ENCODE peak calls at places on chromosome 15, in seven cellular contexts. I, X, M, Z, K, F and Y are unnamed samples.

GRCh38 chr15:75817151-75817935 is 25.9 kb upstream of the UBE2Q2 start:
- DNase-seq in I (no peak), X (no peak), M (peak; percentile 18), Z (no peak), K (no peak), F (no peak), Y (peak; percentile 8)

GRCh38 chr15:43081283-43081682 is 24.6 kb downstream of the UBR1 start:
- DNase-seq in I (no peak), X (no peak), M (no peak), Z (no peak), K (no peak), F (no peak), Y (no peak)

GRCh38 chr15:37059051-37059450 is 41.3 kb downstream of the MEIS2 start:
- DNase-seq in I (no peak), X (no peak), M (no peak), Z (no peak), K (no peak), F (no peak), Y (no peak)

GRCh38 chr15:50051811-50052419 is 67.1 kb downstream of the ATP8B4 start:
- DNase-seq in I (peak; percentile 79), X (no peak), M (no peak), Z (peak; percentile 43), K (no peak), F (peak; percentile 41), Y (peak; percentile 4)

GRCh38 chr15:100097342-100097899 is 244.4 kb downstream of the ADAMTS17 start:
- DNase-seq in I (no peak), X (no peak), M (no peak), Z (no peak), K (no peak), F (no peak), Y (no peak)

GRCh38 chr15:74780983-74781672 is 752 bp upstream of the CSK start:
- DNase-seq in I (no peak), X (no peak), M (peak; percentile 53), Z (no peak), K (no peak), F (no peak), Y (peak; percentile 59)

GRCh38 chr15:101000271-101000681 is 81.1 kb downstream of the LRRK1 start:
- DNase-seq in I (no peak), X (no peak), M (no peak), Z (no peak), K (no peak), F (no peak), Y (no peak)

GRCh38 chr15:39657181-39657580 is 76.3 kb downstream of the THBS1 start:
- DNase-seq in I (no peak), X (no peak), M (no peak), Z (no peak), K (no peak), F (no peak), Y (no peak)

GRCh38 chr15:31974855-31975421 is 55.4 kb upstream of the CHRNA7 start:
- DNase-seq in I (no peak), X (no peak), M (peak; percentile 39), Z (peak; percentile 47), K (no peak), F (peak; percentile 73), Y (peak; percentile 19)

GRCh38 chr15:90000175-90000923 is 775 bp upstream of the ZNF710 start:
- DNase-seq in I (no peak), X (peak; percentile 51), M (peak; percentile 11), Z (peak; percentile 65), K (peak; percentile 67), F (no peak), Y (peak; percentile 41)

GRCh38 chr15:22952826-22953579 is 27.2 kb downstream of the CYFIP1 start:
- DNase-seq in I (no peak), X (no peak), M (no peak), Z (no peak), K (no peak), F (peak; percentile 74), Y (no peak)

GRCh38 chr15:57565326-57565725 is 26.4 kb upstream of the MYZAP start:
- DNase-seq in I (no peak), X (no peak), M (peak; percentile 69), Z (peak; percentile 66), K (no peak), F (peak; percentile 50), Y (peak; percentile 76)

GRCh38 chr15:63054281-63054683 is 11.7 kb downstream of the TPM1 start:
- DNase-seq in I (no peak), X (no peak), M (no peak), Z (no peak), K (no peak), F (no peak), Y (no peak)

GRCh38 chr15:35078221-35078915 is 6.7 kb downstream of the NANOGP8 start:
- DNase-seq in I (peak; percentile 47), X (no peak), M (peak; percentile 44), Z (peak; percentile 14), K (no peak), F (peak; percentile 63), Y (peak; percentile 12)

GRCh38 chr15:80066912-80067311 is 7.4 kb downstream of the ZFAND6 start:
- DNase-seq in I (no peak), X (no peak), M (no peak), Z (no peak), K (no peak), F (no peak), Y (no peak)
- H3K27ac ChIP-seq in I (no peak overlapping the region), X (no peak overlapping the region), M (no peak overlapping the region), Z (no peak overlapping the region), K (no peak overlapping the region), F (no peak overlapping the region), Y (no peak overlapping the region)

DNA sequence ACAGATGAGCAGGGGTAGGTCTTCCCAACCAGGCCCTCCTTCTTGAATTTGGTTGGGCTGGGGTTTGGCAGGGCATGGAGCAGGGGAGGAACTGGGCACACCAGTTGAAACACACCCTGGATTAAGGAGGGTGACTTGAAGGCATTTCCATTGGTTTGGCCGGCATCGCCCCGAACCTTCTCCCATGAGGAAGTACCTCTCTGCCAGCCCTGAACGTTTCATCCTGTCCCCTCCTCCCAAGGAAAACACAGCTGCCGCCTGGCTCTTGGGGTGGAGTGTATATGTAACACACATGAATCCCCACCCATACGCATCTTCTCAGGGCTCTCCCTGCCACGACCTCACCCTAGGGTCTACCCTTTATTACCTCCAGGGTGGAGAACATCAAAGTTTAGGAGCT is 14.6 kb downstream of the UBAP1L start:
- DNase-seq in I (no peak), X (no peak), M (no peak), Z (peak; percentile 58), K (no peak), F (no peak), Y (no peak)
- H3K9me3 ChIP-seq in I (no peaks in the 10 kb centered on the region), X (no peaks in the 10 kb centered on the region), M (no peaks in the 10 kb centered on the region), Z (no peaks in the 10 kb centered on the region), K (no peaks in the 10 kb centered on the region), F (no peaks in the 10 kb centered on the region), Y (no peaks in the 10 kb centered on the region)

GRCh38 chr15:83110361-83110760 is 2.9 kb downstream of the TM6SF1 start:
- DNase-seq in I (no peak), X (no peak), M (no peak), Z (no peak), K (no peak), F (no peak), Y (no peak)
- H3K27me3 ChIP-seq in I (no peaks in the 10 kb centered on the region), X (no peaks in the 10 kb centered on the region), M (no peaks in the 10 kb centered on the region), Z (peaks cover 49% of the 10 kb centered on the region), K (peaks cover 8% of the 10 kb centered on the region), F (peaks cover 6% of the 10 kb centered on the region), Y (peaks cover 11% of the 10 kb centered on the region)

GRCh38 chr15:92733934-92734521 is 78.5 kb upstream of the FAM174B start:
- DNase-seq in I (no peak), X (no peak), M (peak; percentile 30), Z (no peak), K (peak; percentile 53), F (peak; percentile 48), Y (no peak)

GRCh38 chr15:92733090-92733933 is 77.7 kb upstream of the FAM174B start:
- DNase-seq in I (no peak), X (no peak), M (no peak), Z (no peak), K (no peak), F (no peak), Y (no peak)
- H3K27ac ChIP-seq in I (peak overlapping the region; percentile 40), X (peak overlapping the region; percentile 54), M (no peak overlapping the region), Z (no peak overlapping the region), K (peak overlapping the region; percentile 76), F (no peak overlapping the region), Y (no peak overlapping the region)

DNA sequence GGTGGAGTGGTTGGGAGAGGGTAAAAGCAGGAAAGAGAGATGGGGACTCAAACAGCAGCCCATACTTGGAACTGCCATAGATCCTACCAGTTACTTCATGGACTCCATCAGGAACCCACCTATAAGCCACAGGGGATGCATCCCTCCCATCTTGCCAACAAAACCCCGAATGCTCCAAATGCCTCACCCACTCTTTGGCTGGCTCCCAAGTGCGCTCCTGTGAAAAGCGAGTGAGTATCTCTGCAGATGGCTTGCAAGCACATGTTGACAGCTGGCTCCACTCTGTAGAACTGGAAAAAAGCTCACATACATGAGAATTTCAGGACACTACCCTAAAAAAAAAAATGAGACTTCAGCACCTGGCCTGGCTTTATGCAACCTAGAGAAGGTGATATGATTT is 151.0 kb downstream of the UBE3A start:
- DNase-seq in I (no peak), X (no peak), M (no peak), Z (no peak), K (no peak), F (no peak), Y (no peak)
- H3K9me3 ChIP-seq in I (no peaks in the 10 kb centered on the region), X (no peaks in the 10 kb centered on the region), M (no peaks in the 10 kb centered on the region), Z (no peaks in the 10 kb centered on the region), K (peaks cover 7% of the 10 kb centered on the region), F (peaks cover 2% of the 10 kb centered on the region), Y (no peaks in the 10 kb centered on the region)

GRCh38 chr15:77818484-77819270 is 186.0 kb upstream of the LINGO1 start:
- DNase-seq in I (no peak), X (no peak), M (no peak), Z (no peak), K (no peak), F (peak; percentile 44), Y (no peak)
- H3K27me3 ChIP-seq in I (peaks cover 10% of the 10 kb centered on the region), X (peaks cover 62% of the 10 kb centered on the region), M (no peaks in the 10 kb centered on the region), Z (peaks cover 70% of the 10 kb centered on the region), K (peaks cover 78% of the 10 kb centered on the region), F (peaks cover 22% of the 10 kb centered on the region), Y (no peaks in the 10 kb centered on the region)

GRCh38 chr15:77642793-77643430 is 10.2 kb upstream of the LINGO1 start:
- DNase-seq in I (no peak), X (no peak), M (no peak), Z (peak; percentile 29), K (no peak), F (no peak), Y (no peak)

GRCh38 chr15:77643764-77644163 is 11.1 kb upstream of the LINGO1 start:
- DNase-seq in I (no peak), X (no peak), M (no peak), Z (no peak), K (no peak), F (no peak), Y (no peak)

GRCh38 chr15:77645602-77646001 is 12.9 kb upstream of the LINGO1 start:
- DNase-seq in I (no peak), X (no peak), M (no peak), Z (no peak), K (no peak), F (no peak), Y (no peak)

GRCh38 chr15:77646104-77646694 is 13.5 kb upstream of the LINGO1 start:
- DNase-seq in I (no peak), X (no peak), M (no peak), Z (no peak), K (no peak), F (no peak), Y (no peak)

GRCh38 chr15:77644543-77645247 is 12.0 kb upstream of the LINGO1 start:
- DNase-seq in I (no peak), X (no peak), M (no peak), Z (peak; percentile 18), K (no peak), F (no peak), Y (no peak)
- H3K27ac ChIP-seq in I (no peak overlapping the region), X (no peak overlapping the region), M (no peak overlapping the region), Z (no peak overlapping the region), K (no peak overlapping the region), F (no peak overlapping the region), Y (no peak overlapping the region)